ENCODE peak calls at places on chromosomes 5 and 9, in four cellular contexts. Z is HL-60, H is K562, K is GM12878. V is an unnamed sample.

GRCh38 chr5:38497946-38498345 is 58.5 kb downstream of the LIFR start:
- DNase-seq in K (no peak), H (no peak), Z (no peak), V (no peak)

GRCh38 chr9:126693428-126693931 is 79.8 kb downstream of the LMX1B start:
- DNase-seq in H (no peak), K (no peak), Z (no peak), V (no peak)

GRCh38 chr9:131669234-131670172 is 70.4 kb downstream of the RAPGEF1 start:
- DNase-seq in H (no peak), Z (no peak), K (no peak), V (no peak)

GRCh38 chr5:88203977-88204735 is 64.5 kb downstream of the TMEM161B start:
- DNase-seq in Z (no peak), H (no peak), K (no peak), V (peak; percentile 20)

GRCh38 chr5:139017624-139018023 is 142.5 kb upstream of the LRRTM2 start:
- DNase-seq in Z (no peak), K (no peak), H (no peak), V (no peak)

GRCh38 chr9:108687360-108687981 is 168.3 kb downstream of the ACTL7B start:
- DNase-seq in K (no peak), Z (no peak), H (no peak), V (no peak)

GRCh38 chr9:111966851-111967250 is 70.2 kb downstream of the UGCG start:
- DNase-seq in K (no peak), Z (no peak), H (peak; percentile 52), V (no peak)

GRCh38 chr5:168215646-168216045 is 75.8 kb upstream of the WWC1 start:
- DNase-seq in Z (no peak), K (no peak), H (no peak), V (no peak)

GRCh38 chr9:128192601-128193371 is 1.4 kb upstream of the CIZ1 start:
- DNase-seq in H (peak; percentile 92), K (no peak), Z (no peak), V (no peak)

GRCh38 chr5:71601222-71602026 is 14.3 kb downstream of the MCCC2 start:
- DNase-seq in K (peak; percentile 20), Z (peak; percentile 18), H (peak; percentile 66), V (peak; percentile 37)

GRCh38 chr5:21823588-21823987 is 1029.6 kb downstream of the CDH12 start:
- DNase-seq in Z (no peak), K (no peak), H (no peak), V (no peak)

GRCh38 chr9:129778469-129778868 is 24.5 kb upstream of the TOR1B start:
- DNase-seq in K (no peak), Z (no peak), H (no peak), V (no peak)

GRCh38 chr5:56740868-56741267 is 74.5 kb upstream of the MAP3K1 start:
- DNase-seq in Z (no peak), K (no peak), H (no peak), V (no peak)

GRCh38 chr5:163399923-163400322 is 37.5 kb upstream of the CCNG1 start:
- DNase-seq in K (no peak), Z (no peak), H (no peak), V (no peak)

GRCh38 chr5:95283022-95283615 is 1.8 kb downstream of the MCTP1 start:
- DNase-seq in K (no peak), Z (no peak), H (no peak), V (no peak)
- TF ChIP-seq SPI1 in K (no peak), Z (no peak), H (no peak), V (no peak)

DNA sequence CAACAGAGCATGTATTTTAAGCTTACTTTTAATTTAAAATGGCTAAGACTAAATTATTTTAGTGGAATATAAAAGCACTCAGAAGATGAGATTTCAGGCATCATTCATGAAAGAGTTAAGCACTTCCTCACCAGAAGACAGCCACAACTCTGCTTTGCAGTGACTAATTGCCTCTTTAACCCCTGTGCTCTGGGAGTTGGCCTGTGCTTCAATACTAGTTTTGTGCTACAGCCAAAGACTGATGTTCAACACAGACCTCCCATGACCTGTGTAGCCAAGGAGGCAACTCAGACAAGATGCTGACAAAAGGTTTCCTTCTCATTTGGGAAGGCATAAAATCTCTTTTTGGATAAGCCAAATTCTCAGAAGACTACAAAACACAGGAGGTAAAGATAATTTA is 353.5 kb downstream of the FBXL17 start:
- DNase-seq in Z (no peak), K (no peak), H (no peak), V (no peak)
- TF ChIP-seq SPI1 in Z (no peak), K (no peak), H (no peak), V (no peak)

GRCh38 chr5:126054593-126055347 is 368.4 kb upstream of the GRAMD2B start:
- DNase-seq in Z (no peak), K (no peak), H (no peak), V (no peak)

GRCh38 chr5:126053630-126054029 is 369.6 kb upstream of the GRAMD2B start:
- DNase-seq in H (no peak), Z (no peak), K (no peak), V (no peak)

GRCh38 chr5:126055348-126055729 is 367.9 kb upstream of the GRAMD2B start:
- DNase-seq in Z (no peak), H (no peak), K (no peak), V (no peak)

GRCh38 chr5:126052120-126052519 is 371.1 kb upstream of the GRAMD2B start:
- DNase-seq in K (no peak), H (no peak), Z (no peak), V (no peak)

DNA sequence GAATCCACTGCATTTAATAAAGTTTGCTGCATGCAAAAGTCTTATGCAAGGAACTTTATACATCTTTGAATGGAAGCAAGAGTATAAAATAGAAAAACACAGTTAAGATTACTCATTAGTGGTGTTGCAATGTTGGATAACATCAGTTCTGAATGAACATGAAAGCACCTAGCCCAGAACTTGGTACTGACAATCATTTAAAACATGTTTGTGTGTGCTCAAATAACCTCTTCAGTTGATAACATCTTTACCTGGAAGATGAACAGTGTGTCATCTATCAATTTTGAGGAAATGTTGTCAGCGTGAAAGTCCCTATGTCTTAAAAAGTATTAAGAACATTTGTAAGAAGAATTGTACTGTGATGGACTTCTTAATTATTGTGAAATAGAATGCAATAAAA is 370.4 kb upstream of the GRAMD2B start:
- DNase-seq in Z (no peak), K (no peak), H (no peak), V (no peak)
- TF ChIP-seq SPI1 in Z (no peak), K (no peak), H (no peak), V (no peak)

GRCh38 chr5:129021744-129022143 is 56.5 kb downstream of the SLC27A6 start:
- DNase-seq in Z (no peak), K (no peak), H (no peak), V (no peak)
- TF ChIP-seq SPI1 in Z (no peak), K (no peak), H (no peak), V (no peak)

DNA sequence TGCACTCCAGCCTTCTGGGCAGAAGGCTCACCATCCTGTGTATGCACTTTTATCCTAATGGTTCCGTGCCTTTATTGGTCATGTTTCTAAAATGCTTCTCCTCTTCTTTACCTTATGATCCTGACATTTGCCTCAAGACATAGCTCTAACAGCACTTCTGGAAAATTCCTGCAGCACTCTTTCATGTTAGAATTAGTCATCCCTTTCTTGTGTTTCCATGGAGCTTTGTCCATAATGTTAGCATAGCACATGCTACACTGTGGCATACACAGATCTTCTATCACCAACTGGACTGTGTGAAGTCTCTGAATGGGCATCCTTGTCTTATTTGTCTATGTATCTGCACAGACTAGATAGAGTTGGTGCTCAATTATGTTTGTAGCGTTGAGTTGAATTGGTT is 1.9 kb downstream of the SCGB3A2 start:
- DNase-seq in H (no peak), Z (no peak), K (no peak), V (no peak)
- TF ChIP-seq SPI1 in H (no peak), Z (no peak), K (no peak), V (no peak)

GRCh38 chr5:74206571-74207550 is 433.7 kb downstream of the ENC1 start:
- DNase-seq in Z (no peak), H (no peak), K (no peak), V (no peak)
- TF ChIP-seq SPI1 in Z (no peak), H (no peak), K (no peak), V (no peak)

DNA sequence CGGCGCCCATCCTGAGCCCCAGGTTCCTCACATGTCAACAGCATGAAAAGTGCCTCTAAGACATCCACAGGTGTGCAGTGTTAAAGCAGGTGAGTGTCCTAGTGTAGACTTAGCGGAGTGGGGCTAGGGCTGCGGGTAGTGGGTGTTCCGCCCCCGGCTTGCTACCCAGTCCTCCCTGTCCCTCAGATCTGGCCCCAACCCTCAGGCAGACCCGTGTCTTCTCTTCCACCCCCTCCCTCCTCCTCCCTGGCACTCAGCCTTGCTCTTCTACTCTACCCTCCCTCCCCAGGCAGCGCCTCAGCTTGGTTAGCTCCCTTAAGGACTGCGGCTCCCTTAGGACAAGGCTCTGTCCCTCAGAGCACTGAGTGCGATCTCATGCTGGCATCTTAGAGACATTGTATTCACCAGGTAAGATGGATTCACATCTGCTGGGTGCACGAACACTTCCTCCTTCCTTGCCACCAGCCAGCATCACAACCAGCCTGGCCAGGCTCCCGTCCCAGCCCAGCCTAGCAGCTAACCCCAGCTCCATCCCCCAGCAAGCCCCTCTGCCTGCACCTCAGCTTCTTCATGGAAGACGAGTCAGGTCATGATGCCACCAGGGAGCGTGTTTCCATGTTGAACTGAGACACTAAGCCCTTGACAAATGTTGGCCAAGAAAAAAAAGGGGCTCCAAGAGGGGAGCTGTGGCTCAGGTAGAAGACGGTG is 46.8 kb downstream of the NSUN2 start:
- DNase-seq in K (no peak), Z (no peak), H (no peak), V (no peak)
- TF ChIP-seq SPI1 in K (no peak), Z (no peak), H (no peak), V (no peak)

DNA sequence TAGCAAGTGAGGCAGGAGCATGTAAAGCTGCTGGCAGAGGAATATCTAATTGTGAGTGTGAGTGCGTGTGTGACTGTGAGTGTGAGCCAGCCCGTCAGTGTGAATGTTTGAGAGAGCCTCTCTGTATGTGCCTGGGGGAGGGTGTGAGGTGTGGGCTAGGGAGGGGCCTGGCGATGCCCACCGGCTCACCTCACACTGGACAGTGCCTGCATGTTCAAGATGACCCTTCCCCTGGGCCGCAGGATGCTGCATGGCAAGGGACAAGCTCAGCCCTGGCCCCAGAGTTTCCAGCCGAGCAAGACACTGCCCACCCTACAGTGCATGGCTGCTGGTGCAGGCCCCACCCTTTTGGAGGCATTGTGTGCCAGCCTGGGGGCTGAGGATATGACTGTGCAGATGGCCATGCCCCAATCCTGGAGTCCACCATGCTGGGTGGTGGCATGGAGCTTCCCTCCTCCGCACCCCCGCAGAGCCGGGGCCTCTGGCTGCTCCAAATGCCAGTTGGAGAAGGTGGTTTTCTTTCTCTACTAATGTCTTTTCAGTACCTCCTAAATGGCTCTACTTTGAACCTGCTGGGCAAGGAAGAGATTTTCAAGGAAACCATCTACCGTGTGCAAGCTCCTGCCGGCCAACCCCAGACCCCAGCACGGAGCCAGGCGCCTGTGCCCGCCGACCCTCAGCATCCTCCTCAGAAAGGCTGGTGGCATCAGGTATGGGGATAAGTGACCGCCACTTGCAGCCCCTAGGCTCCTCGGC is 27.6 kb downstream of the FGD3 start:
- DNase-seq in K (no peak), H (no peak), Z (no peak), V (no peak)
- TF ChIP-seq SPI1 in K (no peak), H (no peak), Z (no peak), V (no peak)